ENCODE peak calls at places on chromosomes 6 and 20, in eight cellular contexts. A is pons, S is RWPE1, H is colonic mucosa, F is NCI-H2081, I is GM19239, R is small intestine, W is memory B cell. B is an unnamed sample.

GRCh38 chr6:47254051-47254450 is 55.7 kb downstream of the TNFRSF21 start:
- DNase-seq in A (no peak), H (no peak), S (no peak), R (no peak), W (no peak), F (no peak), I (no peak), B (no peak)

GRCh38 chr6:53734473-53735299 is 60.1 kb upstream of the LRRC1 start:
- DNase-seq in I (no peak), S (peak), R (peak), F (peak), W (no peak), A (no peak), H (peak), B (peak)

GRCh38 chr6:88823998-88824397 is 139.4 kb downstream of the RNGTT start:
- DNase-seq in I (no peak), W (no peak), S (peak), A (no peak), F (no peak), R (no peak), H (no peak), B (no peak)

GRCh38 chr6:134358320-134358719 is 40.4 kb upstream of the SGK1 start:
- DNase-seq in S (no peak), H (no peak), R (no peak), I (no peak), F (no peak), W (no peak), A (no peak), B (no peak)

GRCh38 chr6:105488521-105489212 is 85.8 kb upstream of the PREP start:
- DNase-seq in I (no peak), A (no peak), H (no peak), W (no peak), S (no peak), R (peak), F (no peak), B (no peak)

GRCh38 chr6:165895421-165896165 is 232.6 kb upstream of the PDE10A start:
- DNase-seq in A (no peak), R (peak), S (no peak), I (no peak), F (no peak), W (no peak), H (no peak), B (peak)

GRCh38 chr6:138404666-138405337 is 779 bp downstream of the HEBP2 start:
- DNase-seq in R (peak), S (no peak), H (peak), F (no peak), I (no peak), W (peak), A (no peak), B (no peak)

GRCh38 chr6:30981942-30982772 is 1.4 kb upstream of the MUC21 start:
- DNase-seq in S (no peak), F (no peak), W (no peak), I (no peak), R (peak), A (no peak), H (peak), B (no peak)

GRCh38 chr6:79413562-79414002 is 123.6 kb downstream of the LCA5 start:
- DNase-seq in A (no peak), I (no peak), F (no peak), S (peak), H (no peak), W (no peak), R (no peak), B (no peak)

GRCh38 chr6:39381535-39382140 is 59.1 kb upstream of the KCNK16 start:
- DNase-seq in I (no peak), W (no peak), S (no peak), F (no peak), H (no peak), A (no peak), R (no peak), B (no peak)

GRCh38 chr20:59253779-59254319 is 46.6 kb upstream of the EDN3 start:
- DNase-seq in F (no peak), H (no peak), W (no peak), A (no peak), R (peak), I (no peak), S (peak), B (no peak)

GRCh38 chr20:53678990-53679596 is 85.5 kb upstream of the ZNF217 start:
- DNase-seq in S (no peak), R (no peak), I (no peak), A (peak), F (no peak), W (no peak), H (no peak), B (no peak)

GRCh38 chr20:4006640-4007039 is 8.7 kb downstream of the RNF24 start:
- DNase-seq in S (no peak), A (peak), R (no peak), F (no peak), I (no peak), W (no peak), H (no peak), B (no peak)

GRCh38 chr6:111661541-111662041 is 55.9 kb upstream of the TRAF3IP2 start:
- DNase-seq in F (peak), R (peak), I (no peak), H (peak), S (no peak), W (no peak), A (no peak), B (no peak)

GRCh38 chr6:148179786-148180185 is 162.9 kb upstream of the SASH1 start:
- DNase-seq in W (no peak), R (no peak), F (no peak), I (no peak), S (peak), H (no peak), A (peak), B (peak)

GRCh38 chr20:23646106-23646958 is 8.6 kb upstream of the CST3 start:
- DNase-seq in H (no peak), F (no peak), W (no peak), S (no peak), A (no peak), R (no peak), I (no peak), B (no peak)